ENCODE peak calls at places on chromosomes 16 and 17, in four cellular contexts. T is cardiac muscle cell, S is colonic mucosa, L is spleen. E is an unnamed sample.

GRCh38 chr16:55505333-55506015 is 3.4 kb upstream of the LPCAT2 start:
- DNase-seq in T (no peak), S (no peak), L (no peak), E (no peak)

GRCh38 chr16:28587386-28587785 is 9.5 kb downstream of the SULT1A2 start:
- DNase-seq in S (no peak), L (no peak), T (no peak), E (no peak)

GRCh38 chr17:4744999-4745969 is 5.6 kb upstream of the CXCL16 start:
- DNase-seq in T (no peak), S (no peak), L (no peak), E (no peak)

GRCh38 chr17:45235071-45236001 is 13.7 kb downstream of the FMNL1 start:
- DNase-seq in T (peak), L (peak), S (peak), E (peak)

GRCh38 chr17:81167638-81168037 is 1.6 kb upstream of the AATK start:
- DNase-seq in S (no peak), L (no peak), T (no peak), E (no peak)

GRCh38 chr17:77709594-77709993 is 248.9 kb upstream of the TNRC6C start:
- DNase-seq in T (no peak), S (peak), L (no peak), E (no peak)

GRCh38 chr17:4249452-4250029 is 14.2 kb downstream of the ANKFY1 start:
- DNase-seq in T (peak), S (no peak), L (no peak), E (no peak)

GRCh38 chr17:59516451-59516850 is 49.0 kb upstream of the DHX40 start:
- DNase-seq in S (no peak), L (no peak), T (no peak), E (no peak)

GRCh38 chr16:86732621-86733297 is 154.4 kb downstream of the FOXL1 start:
- DNase-seq in L (no peak), S (no peak), T (peak), E (peak)

GRCh38 chr16:49700222-49700927 is 155.5 kb downstream of the ZNF423 start:
- DNase-seq in L (no peak), T (no peak), S (peak), E (peak)

GRCh38 chr17:78735832-78736525 is 46.1 kb downstream of the CYTH1 start:
- DNase-seq in T (no peak), L (no peak), S (peak), E (no peak)

GRCh38 chr16:77297996-77298637 is 98.9 kb downstream of the SYCE1L start:
- DNase-seq in T (no peak), S (no peak), L (no peak), E (no peak)

GRCh38 chr17:15398736-15399331 is 57.4 kb upstream of the TEKT3 start:
- DNase-seq in T (peak), S (no peak), L (no peak), E (no peak)

GRCh38 chr16:57588821-57589220 is 39.6 kb upstream of the ADGRG1 start:
- DNase-seq in S (no peak), L (no peak), T (no peak), E (peak)

GRCh38 chr17:8226536-8227237 is 16.3 kb upstream of the AURKB start:
- DNase-seq in S (peak), T (peak), L (peak), E (peak)

GRCh38 chr16:66265106-66265415 is 101.4 kb upstream of the CDH5 start:
- DNase-seq in L (no peak), S (no peak), T (no peak), E (no peak)

GRCh38 chr17:52143536-52143935 is 15.0 kb downstream of the CA10 start:
- DNase-seq in S (no peak), T (no peak), L (no peak), E (no peak)

GRCh38 chr16:88905563-88905962 is 39.1 kb upstream of the PABPN1L start:
- DNase-seq in S (no peak), L (no peak), T (peak), E (no peak)

GRCh38 chr16:89923640-89924297 is 627 bp downstream of the TUBB3 start:
- DNase-seq in S (no peak), L (no peak), T (no peak), E (no peak)

GRCh38 chr16:67150833-67151396 is at the start of gene B3GNT9:
- DNase-seq in L (peak), S (peak), T (peak), E (peak)

GRCh38 chr16:88976359-88977027 is 514 bp downstream of the CBFA2T3 start:
- DNase-seq in S (no peak), T (no peak), L (peak), E (no peak)

GRCh38 chr17:49393491-49394255 is 21.0 kb downstream of the PHB1 start:
- DNase-seq in L (no peak), S (no peak), T (no peak), E (no peak)

DNA sequence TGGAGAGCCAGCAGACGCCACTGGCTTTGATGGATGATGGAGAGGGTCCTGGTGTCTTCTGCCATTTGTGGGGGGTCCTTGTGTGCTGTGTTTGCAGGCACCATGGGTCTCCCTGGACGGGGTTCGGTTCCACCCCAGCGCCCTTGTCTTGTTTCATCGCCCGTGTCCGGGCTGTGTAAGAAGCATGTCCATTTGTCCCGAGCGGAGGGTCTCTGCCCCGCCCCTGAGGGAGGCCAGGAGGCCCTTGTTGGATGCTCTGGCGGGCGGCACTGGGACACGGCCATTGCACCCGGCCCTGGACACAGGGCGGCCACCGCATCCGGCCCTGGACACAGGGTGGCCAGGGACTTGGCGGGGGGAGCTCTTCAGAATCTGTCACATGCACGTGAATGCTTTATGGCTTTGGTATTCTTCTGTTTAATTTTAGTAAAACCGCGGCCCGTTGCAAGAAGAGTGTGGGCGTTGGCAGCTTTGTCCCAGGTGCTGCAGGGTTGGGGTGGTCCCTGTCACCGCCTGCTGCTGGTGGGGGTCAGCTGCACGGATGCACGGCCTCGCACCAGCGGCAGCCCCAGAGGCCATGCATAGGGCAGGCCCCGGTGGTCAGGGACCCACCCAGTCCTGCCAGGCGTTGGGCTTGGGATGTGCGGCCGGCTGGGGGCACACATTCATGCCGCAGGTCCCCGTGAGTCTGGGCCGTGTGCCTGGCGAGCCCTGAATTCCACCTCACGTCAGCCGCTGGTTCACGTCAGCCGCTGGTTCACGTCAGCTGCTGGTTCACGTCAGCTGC is 21.0 kb upstream of the ZNF750 start:
- DNase-seq in S (no peak), L (peak), T (no peak), E (no peak)
- H3K4me3 ChIP-seq in S (no peak), L (no peak), T (no peak), E (no peak)

GRCh38 chr17:75750661-75751423 is 14.2 kb downstream of the GALK1 start:
- DNase-seq in L (peak), T (no peak), S (no peak), E (no peak)
- H3K4me3 ChIP-seq in L (no peak), T (no peak), S (no peak), E (no peak)

DNA sequence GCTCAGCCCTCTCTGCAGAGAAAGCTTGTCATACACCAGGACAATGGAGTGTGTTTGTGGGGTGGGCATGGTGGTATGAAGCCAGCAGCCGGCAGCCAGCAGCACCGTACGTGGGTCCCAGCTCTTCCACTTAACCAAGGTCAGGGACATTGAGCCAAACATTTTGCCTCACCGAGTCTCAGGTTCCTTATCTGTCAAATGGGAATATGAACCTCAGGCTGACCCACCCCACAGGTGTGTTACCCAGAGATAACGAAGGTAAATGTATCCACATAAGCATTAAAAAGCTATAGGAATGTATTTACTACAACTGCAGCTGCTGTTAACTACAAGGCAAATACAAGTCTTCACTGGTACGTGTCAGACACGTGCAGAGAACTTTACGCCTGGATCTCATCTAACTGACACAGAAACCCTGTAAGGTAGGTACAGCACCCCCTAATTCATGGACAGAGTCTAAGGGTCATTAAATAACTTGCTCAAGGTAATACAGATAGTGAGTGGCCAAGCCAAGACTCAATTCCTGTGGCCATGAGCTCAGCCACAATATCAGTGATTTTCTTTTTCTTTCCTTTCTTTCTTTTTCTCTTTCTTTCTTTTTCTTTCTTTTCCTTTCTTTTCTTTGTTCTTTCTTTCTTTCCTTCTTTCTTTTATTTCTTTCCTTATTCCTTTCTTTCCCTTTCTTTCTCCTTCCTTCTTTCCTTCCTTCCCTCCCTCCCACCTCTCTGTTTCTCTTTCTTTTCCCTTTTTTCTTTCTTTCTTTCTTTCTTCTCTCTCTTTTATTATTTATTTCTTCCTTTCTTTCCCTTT is 990 bp downstream of the SLC5A11 start:
- DNase-seq in T (no peak), L (no peak), S (no peak), E (peak)
- H3K4me3 ChIP-seq in T (no peak), L (no peak), S (no peak), E (no peak)

GRCh38 chr17:55456307-55457240 is 34.9 kb upstream of the MMD start:
- DNase-seq in T (no peak), S (no peak), L (no peak), E (no peak)

GRCh38 chr17:55451203-55451641 is 29.6 kb upstream of the MMD start:
- DNase-seq in T (peak), L (no peak), S (no peak), E (no peak)

GRCh38 chr17:55451758-55452468 is 30.3 kb upstream of the MMD start:
- DNase-seq in L (no peak), S (no peak), T (no peak), E (no peak)

GRCh38 chr17:55454906-55455474 is 33.4 kb upstream of the MMD start:
- DNase-seq in L (no peak), T (no peak), S (no peak), E (no peak)

DNA sequence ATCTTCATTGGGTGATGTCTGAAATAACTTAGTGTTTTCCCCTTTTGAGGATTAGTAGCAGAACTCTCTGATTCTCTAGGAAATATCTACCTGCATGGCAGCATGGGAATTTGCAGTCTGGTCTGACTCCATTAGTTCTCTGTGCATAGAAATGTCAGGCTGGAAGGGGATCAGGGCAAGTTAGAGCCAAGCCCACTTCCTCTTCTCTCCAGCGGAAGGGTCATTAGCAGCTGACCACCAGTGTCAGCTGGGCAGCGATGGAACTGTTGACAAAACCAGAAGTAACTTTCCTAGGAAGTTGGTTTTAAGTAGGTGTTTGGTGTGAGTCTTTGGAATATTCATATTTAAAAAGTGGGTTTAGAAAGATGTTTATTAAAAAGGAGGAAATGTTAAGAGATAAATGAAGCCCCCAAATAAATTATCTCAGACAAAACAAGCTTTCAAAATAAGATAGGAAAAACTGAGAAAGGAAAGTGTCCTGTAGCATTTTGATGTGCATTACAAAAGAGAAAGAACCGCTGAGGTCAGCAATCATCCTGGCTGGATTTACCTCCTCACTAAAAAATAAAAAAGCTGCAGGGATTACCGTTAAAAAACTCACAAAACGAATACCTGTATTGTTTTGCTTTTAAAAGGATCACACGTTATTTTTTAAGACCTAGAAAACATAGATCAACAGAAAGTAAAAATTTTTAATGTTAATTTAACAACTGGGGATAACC is 32.4 kb upstream of the MMD start:
- DNase-seq in L (no peak), S (no peak), T (no peak), E (no peak)
- H3K4me3 ChIP-seq in L (no peak), S (no peak), T (no peak), E (no peak)

DNA sequence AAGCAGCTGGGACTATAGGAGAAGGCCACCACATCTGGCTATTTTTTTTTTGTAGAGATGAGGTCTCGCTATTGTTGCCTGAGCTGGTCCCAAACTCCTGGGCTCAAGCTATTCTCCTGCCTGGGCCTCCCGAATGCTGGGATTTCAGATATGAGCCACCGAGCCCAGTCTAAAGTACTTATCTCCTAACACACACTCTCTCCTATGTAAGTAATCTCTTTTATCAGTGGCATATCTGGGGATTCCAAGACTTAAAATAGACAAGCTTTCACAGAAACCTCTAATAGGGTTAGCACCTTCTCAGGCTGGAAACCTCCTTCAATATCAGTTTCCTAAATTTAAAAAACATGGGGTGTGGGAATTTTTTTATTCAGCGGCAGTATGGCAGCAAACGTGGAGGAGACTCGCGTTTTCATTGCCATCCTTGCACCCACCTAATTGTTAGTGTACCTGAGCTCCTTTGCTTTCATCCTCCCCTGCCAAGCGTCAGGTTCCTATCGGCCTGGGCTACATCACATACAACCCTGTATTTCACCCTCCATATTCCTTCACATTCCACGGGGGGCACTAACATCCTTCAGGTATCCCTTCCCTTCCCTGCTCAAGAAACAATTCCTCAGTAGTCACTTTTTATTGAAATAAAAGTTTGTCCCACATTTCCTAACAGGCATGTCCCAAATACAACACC is 1.1 kb downstream of the EZH1 start:
- DNase-seq in T (no peak), L (peak), S (no peak), E (no peak)
- H3K4me3 ChIP-seq in T (peak), L (peak), S (peak), E (peak)

DNA sequence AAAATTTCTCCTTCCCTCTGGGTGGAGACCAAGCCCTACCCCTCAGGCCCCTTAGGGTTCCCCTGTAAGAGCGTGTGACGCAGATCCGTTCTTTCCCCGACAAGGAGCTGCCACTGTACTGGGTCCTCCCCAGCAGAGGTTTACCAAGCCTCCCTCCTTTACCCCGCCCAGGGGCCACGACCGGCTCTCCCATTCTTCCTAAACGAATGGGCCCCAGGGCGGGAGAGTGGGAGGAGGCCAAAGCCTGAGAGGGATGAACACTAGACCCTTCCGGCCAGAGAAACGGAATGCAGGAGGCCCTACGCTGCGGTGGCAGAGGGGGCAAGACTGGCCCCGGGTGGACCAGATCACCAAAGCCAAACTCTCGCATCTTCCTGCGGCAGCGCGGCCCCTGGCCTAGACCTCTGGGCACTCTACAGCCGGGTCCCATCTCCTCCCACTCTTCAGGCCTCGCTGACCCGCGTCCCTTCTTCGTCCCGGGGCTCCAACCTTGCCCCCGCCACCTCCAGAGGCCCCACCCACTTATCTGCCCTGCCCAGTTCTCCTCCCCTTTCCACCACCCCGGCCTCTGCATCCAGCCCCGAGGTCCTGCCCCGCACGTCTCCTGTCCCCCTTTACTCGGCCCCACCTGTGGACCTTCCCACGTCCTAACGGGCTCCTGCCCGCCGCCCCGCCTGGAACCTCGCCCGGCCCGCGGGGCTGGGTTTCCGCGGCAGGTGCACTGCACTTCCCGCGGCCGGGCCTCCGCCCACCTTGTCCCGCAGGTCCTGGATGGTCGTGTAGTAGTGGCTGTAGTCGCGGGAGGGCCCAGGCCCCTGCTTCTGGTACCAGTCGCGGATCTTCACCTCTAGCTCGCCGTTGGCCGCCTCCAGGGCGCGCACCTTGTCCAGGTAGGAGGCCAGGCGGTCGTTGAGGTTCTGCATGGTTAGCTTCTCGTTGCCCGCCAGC is 758 bp downstream of the KRT19 start:
- DNase-seq in L (no peak), S (peak), T (peak), E (no peak)
- H3K4me3 ChIP-seq in L (peak), S (peak), T (peak), E (peak)